ENCODE peak calls at places on chromosomes 11 and 22, in four cellular contexts. I is astrocyte of the spinal cord; Y is HFF-Myc; X is CD8-positive, alpha-beta T cell. P is an unnamed sample.

GRCh38 chr22:27581688-27582087 is 219.9 kb downstream of the MN1 start:
- DNase-seq in I (no peak), Y (peak; percentile 36), X (no peak), P (no peak)

GRCh38 chr11:83599066-83599465 is 312.9 kb upstream of the CCDC90B start:
- DNase-seq in I (no peak), Y (no peak), X (no peak), P (no peak)

GRCh38 chr22:46545041-46545796 is 7.8 kb upstream of the CELSR1 start:
- DNase-seq in I (no peak), Y (no peak), X (no peak), P (peak; percentile 38)

GRCh38 chr11:111206472-111206871 is 39.1 kb upstream of the POU2AF2 start:
- DNase-seq in I (peak; percentile 65), Y (no peak), X (no peak), P (no peak)

GRCh38 chr22:36192601-36193000 is 9.0 kb downstream of the APOL4 start:
- DNase-seq in I (no peak), Y (no peak), X (no peak), P (no peak)

GRCh38 chr22:49447837-49448236 is 379.8 kb downstream of the BRD1 start:
- DNase-seq in I (no peak), Y (no peak), X (no peak), P (no peak)

GRCh38 chr11:7871056-7871455 is 60.0 kb downstream of the OR10A6 start:
- DNase-seq in I (no peak), Y (no peak), X (no peak), P (no peak)

GRCh38 chr11:47161134-47161854 is 15.4 kb downstream of the ARFGAP2 start:
- DNase-seq in I (peak; percentile 70), Y (no peak), X (peak; percentile 66), P (peak; percentile 89)

GRCh38 chr11:93611836-93612677 is 49.4 kb upstream of the CEP295 start:
- DNase-seq in I (no peak), Y (no peak), X (no peak), P (no peak)